ENCODE peak calls at places on chromosomes 16 and 17, in eight cellular contexts. B is HFF-Myc, A is lower lobe of right lung, Q is KBM-7, M is posterior cingulate gyrus, I is MV-4-11, G is fibroblast of the conjunctiva, C is caudate nucleus. H is an unnamed sample.

GRCh38 chr17:18859256-18859655 is 1.3 kb downstream of the PRPSAP2 start:
- DNase-seq in B (no peak), A (no peak), Q (peak), M (no peak), I (peak), G (no peak), C (no peak), H (no peak)

GRCh38 chr17:30005709-30006320 is 64.4 kb downstream of the EFCAB5 start:
- DNase-seq in B (no peak), A (no peak), Q (no peak), M (no peak), I (no peak), G (no peak), C (no peak), H (no peak)

GRCh38 chr17:65039349-65039988 is 17.1 kb downstream of the GNA13 start:
- DNase-seq in B (no peak), A (no peak), Q (no peak), M (no peak), I (no peak), G (no peak), C (no peak), H (no peak)

GRCh38 chr17:82384730-82385429 is 13.3 kb downstream of the UTS2R start:
- DNase-seq in B (no peak), A (peak), Q (no peak), M (no peak), I (no peak), G (no peak), C (no peak), H (no peak)

GRCh38 chr17:78421534-78422266 is 43.3 kb downstream of the PGS1 start:
- DNase-seq in B (peak), A (peak), Q (peak), M (peak), I (peak), G (peak), C (peak), H (peak)

GRCh38 chr16:27267037-27267677 is 1.4 kb downstream of the NSMCE1 start:
- DNase-seq in B (no peak), A (no peak), Q (peak), M (no peak), I (peak), G (no peak), C (no peak), H (no peak)

GRCh38 chr16:87724490-87725291 is 41.1 kb downstream of the KLHDC4 start:
- DNase-seq in B (no peak), A (no peak), Q (no peak), M (no peak), I (no peak), G (no peak), C (no peak), H (no peak)

GRCh38 chr16:84223456-84223855 is 16.4 kb downstream of the KCNG4 start:
- DNase-seq in B (no peak), A (no peak), Q (no peak), M (no peak), I (no peak), G (no peak), C (no peak), H (no peak)

GRCh38 chr17:65228287-65228686 is 91.1 kb downstream of the RGS9 start:
- DNase-seq in B (no peak), A (no peak), Q (no peak), M (no peak), I (no peak), G (no peak), C (no peak), H (no peak)

GRCh38 chr16:50862818-50863672 is 121.2 kb downstream of the CYLD start:
- DNase-seq in B (no peak), A (no peak), Q (no peak), M (peak), I (no peak), G (no peak), C (peak), H (no peak)

GRCh38 chr17:36591434-36592315 is at the start of gene DHRS11:
- DNase-seq in B (no peak), A (peak), Q (peak), M (peak), I (peak), G (peak), C (peak), H (no peak)

GRCh38 chr17:27569884-27570577 is 61.0 kb upstream of the LGALS9 start:
- DNase-seq in B (no peak), A (no peak), Q (no peak), M (no peak), I (no peak), G (no peak), C (no peak), H (no peak)

GRCh38 chr16:68658258-68658973 is 13.3 kb downstream of the CDH3 start:
- DNase-seq in B (peak), A (no peak), Q (no peak), M (no peak), I (no peak), G (peak), C (no peak), H (peak)

GRCh38 chr16:86959182-86959651 is 358.0 kb downstream of the C16orf95 start:
- DNase-seq in B (no peak), A (no peak), Q (no peak), M (no peak), I (no peak), G (no peak), C (no peak), H (no peak)

GRCh38 chr16:89917773-89918452 is 749 bp upstream of the MC1R start:
- DNase-seq in B (no peak), A (peak), Q (peak), M (no peak), I (peak), G (peak), C (peak), H (no peak)

GRCh38 chr16:3321802-3322201 is 16.5 kb downstream of the ZNF75A start:
- DNase-seq in B (no peak), A (no peak), Q (no peak), M (no peak), I (no peak), G (no peak), C (no peak), H (no peak)

GRCh38 chr16:81526935-81527334 is 82.3 kb downstream of the CMIP start:
- DNase-seq in B (no peak), A (peak), Q (no peak), M (no peak), I (no peak), G (peak), C (no peak), H (peak)

GRCh38 chr17:64306850-64307463 is 43.9 kb upstream of the TEX2 start:
- DNase-seq in B (no peak), A (peak), Q (peak), M (no peak), I (peak), G (peak), C (no peak), H (peak)

H was measured in AG04449.